ENCODE peak calls at places on chromosomes 5 and 9, in nine cellular contexts. U is mammary epithelial cell, G is lung, I is heart left ventricle, J is foreskin fibroblast, O is kidney epithelial cell, L is AG09309, E is vagina, X is GM12865. Q is an unnamed sample.

GRCh38 chr9:14400658-14400995 is 86.7 kb upstream of the NFIB start:
- DNase-seq in U (peak), G (peak), I (peak), J (peak), O (no peak), L (no peak), E (no peak), X (no peak), Q (no peak)

GRCh38 chr5:139761501-139761900 is 34.1 kb upstream of the PSD2 start:
- DNase-seq in U (no peak), G (no peak), I (no peak), J (no peak), O (no peak), L (no peak), E (no peak), X (no peak), Q (no peak)

GRCh38 chr9:14511452-14511851 is 181.8 kb downstream of the ZDHHC21 start:
- DNase-seq in U (peak), G (no peak), I (no peak), J (peak), O (no peak), L (no peak), E (no peak), X (no peak), Q (no peak)

GRCh38 chr5:61964199-61964598 is 341.8 kb upstream of the KIF2A start:
- DNase-seq in U (peak), G (no peak), I (no peak), J (peak), O (peak), L (no peak), E (no peak), X (no peak), Q (peak)

GRCh38 chr9:82127993-82128710 is 139.6 kb downstream of the SPATA31D1 start:
- DNase-seq in U (no peak), G (no peak), I (no peak), J (no peak), O (no peak), L (no peak), E (no peak), X (peak), Q (no peak)

GRCh38 chr5:123929055-123929474 is 417.1 kb downstream of the CSNK1G3 start:
- DNase-seq in U (no peak), G (no peak), I (no peak), J (no peak), O (no peak), L (no peak), E (no peak), X (peak), Q (no peak)

GRCh38 chr5:158880514-158881001 is 219.2 kb downstream of the EBF1 start:
- DNase-seq in U (no peak), G (no peak), I (no peak), J (no peak), O (no peak), L (no peak), E (no peak), X (peak), Q (no peak)

GRCh38 chr5:96720408-96720807 is 58.2 kb downstream of the CAST start:
- DNase-seq in U (no peak), G (no peak), I (no peak), J (no peak), O (no peak), L (no peak), E (no peak), X (no peak), Q (no peak)

GRCh38 chr5:99973779-99974178 is 561.4 kb upstream of the FAM174A start:
- DNase-seq in U (no peak), G (no peak), I (no peak), J (no peak), O (no peak), L (no peak), E (no peak), X (no peak), Q (no peak)

GRCh38 chr5:138989720-138990119 is 114.6 kb upstream of the LRRTM2 start:
- DNase-seq in U (no peak), G (no peak), I (no peak), J (peak), O (no peak), L (peak), E (no peak), X (no peak), Q (no peak)

GRCh38 chr9:118529624-118530214 is 825.5 kb downstream of the TLR4 start:
- DNase-seq in U (no peak), G (no peak), I (no peak), J (no peak), O (no peak), L (no peak), E (no peak), X (peak), Q (no peak)

GRCh38 chr5:78593465-78593864 is 55.1 kb downstream of the LHFPL2 start:
- DNase-seq in U (no peak), G (no peak), I (no peak), J (no peak), O (no peak), L (no peak), E (no peak), X (no peak), Q (no peak)

GRCh38 chr9:36436909-36437308 is 36.8 kb upstream of the RNF38 start:
- DNase-seq in U (no peak), G (peak), I (peak), J (peak), O (no peak), L (no peak), E (no peak), X (no peak), Q (no peak)

GRCh38 chr5:151115272-151115905 is 34.6 kb upstream of the TNIP1 start:
- DNase-seq in U (peak), G (peak), I (peak), J (peak), O (no peak), L (peak), E (no peak), X (peak), Q (no peak)

GRCh38 chr5:126490167-126490937 is 67.1 kb downstream of the GRAMD2B start:
- DNase-seq in U (no peak), G (no peak), I (no peak), J (peak), O (no peak), L (no peak), E (no peak), X (no peak), Q (no peak)

GRCh38 chr5:5141625-5142527 is 1.7 kb downstream of the ADAMTS16 start:
- DNase-seq in U (peak), G (peak), I (peak), J (peak), O (no peak), L (peak), E (peak), X (peak), Q (no peak)

GRCh38 chr5:154044099-154044498 is 5.3 kb downstream of the MFAP3 start:
- DNase-seq in U (no peak), G (no peak), I (no peak), J (no peak), O (no peak), L (no peak), E (no peak), X (no peak), Q (no peak)

GRCh38 chr9:35882265-35882848 is 12.2 kb upstream of the OR13J1 start:
- DNase-seq in U (peak), G (peak), I (peak), J (peak), O (no peak), L (no peak), E (no peak), X (peak), Q (no peak)

GRCh38 chr5:157204765-157205164 is 24.1 kb downstream of the ITK start:
- DNase-seq in U (no peak), G (no peak), I (no peak), J (no peak), O (no peak), L (no peak), E (no peak), X (no peak), Q (no peak)

GRCh38 chr5:10599828-10600227 is 36.0 kb downstream of the ANKRD33B start:
- DNase-seq in U (peak), G (no peak), I (no peak), J (peak), O (no peak), L (no peak), E (no peak), X (no peak), Q (no peak)

GRCh38 chr5:59569158-59569557 is 324.4 kb downstream of the PDE4D start:
- DNase-seq in U (no peak), G (no peak), I (no peak), J (no peak), O (no peak), L (no peak), E (no peak), X (no peak), Q (no peak)

GRCh38 chr5:59571077-59571476 is 322.4 kb downstream of the PDE4D start:
- DNase-seq in U (no peak), G (no peak), I (no peak), J (no peak), O (no peak), L (no peak), E (no peak), X (no peak), Q (no peak)

GRCh38 chr5:59565551-59565950 is 328.0 kb downstream of the PDE4D start:
- DNase-seq in U (no peak), G (no peak), I (no peak), J (no peak), O (no peak), L (no peak), E (no peak), X (no peak), Q (no peak)

GRCh38 chr5:59564895-59565294 is 328.6 kb downstream of the PDE4D start:
- DNase-seq in U (no peak), G (no peak), I (no peak), J (no peak), O (no peak), L (no peak), E (no peak), X (no peak), Q (no peak)

DNA sequence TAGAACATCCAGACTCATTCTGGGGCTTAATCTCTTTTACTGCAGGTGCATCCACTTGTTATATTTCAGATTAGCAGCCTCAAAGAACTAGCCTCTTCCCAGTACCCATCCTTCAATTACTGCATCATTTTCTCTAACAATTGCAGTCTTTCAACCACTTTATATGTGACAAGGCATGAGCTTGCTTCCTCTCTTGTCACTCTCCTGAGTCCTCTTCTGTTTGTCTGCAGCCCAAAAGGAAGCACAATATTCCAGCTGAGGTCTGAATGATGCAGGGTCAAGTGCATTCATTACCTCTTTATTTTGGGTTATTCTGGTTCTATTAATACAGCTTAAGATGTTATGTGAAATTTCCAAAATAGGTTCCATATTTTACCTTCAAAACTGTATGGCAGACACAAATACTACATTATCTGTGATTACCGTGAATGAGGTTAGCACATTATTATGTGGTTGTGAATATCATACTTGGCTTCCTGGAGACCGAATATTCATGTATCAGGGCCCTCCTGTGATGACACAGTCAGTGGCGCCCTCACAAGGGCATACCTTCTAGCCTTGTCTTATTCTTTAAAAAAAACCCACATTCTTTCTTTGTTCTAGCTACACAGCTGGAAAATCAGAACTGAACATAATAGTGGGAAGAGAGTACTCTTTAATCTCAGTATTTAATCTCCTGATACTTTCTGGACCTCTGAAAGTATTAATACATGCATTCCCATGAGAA is 323.8 kb downstream of the PDE4D start:
- DNase-seq in U (no peak), G (no peak), I (no peak), J (no peak), O (no peak), L (no peak), E (no peak), X (no peak), Q (no peak)
- TF ChIP-seq CTCF in U (no peak), G (no peak), I (no peak), J (no peak), O (peak), L (no peak), E (no peak), X (no peak), Q (no peak)

GRCh38 chr5:97980291-97980690 is 793.2 kb upstream of the RGMB start:
- DNase-seq in U (no peak), G (no peak), I (no peak), J (peak), O (no peak), L (no peak), E (no peak), X (no peak), Q (no peak)
- H3K4me3 ChIP-seq in U (no peak), G (no peak), I (no peak), J (no peak), O (no peak), L (no peak), E (no peak), X (no peak), Q (no peak)

GRCh38 chr9:136806067-136806466 is 1.7 kb upstream of the RABL6 start:
- DNase-seq in U (no peak), G (no peak), I (no peak), J (no peak), O (no peak), L (no peak), E (peak), X (no peak), Q (no peak)

GRCh38 chr9:136804509-136805206 is 3.1 kb upstream of the RABL6 start:
- DNase-seq in U (no peak), G (no peak), I (no peak), J (no peak), O (no peak), L (no peak), E (peak), X (no peak), Q (no peak)

GRCh38 chr9:136805207-136805740 is 2.5 kb upstream of the RABL6 start:
- DNase-seq in U (no peak), G (no peak), I (no peak), J (no peak), O (no peak), L (no peak), E (peak), X (no peak), Q (no peak)

GRCh38 chr9:136802321-136802720 is 5.4 kb upstream of the RABL6 start:
- DNase-seq in U (no peak), G (no peak), I (no peak), J (no peak), O (no peak), L (no peak), E (no peak), X (no peak), Q (no peak)

DNA sequence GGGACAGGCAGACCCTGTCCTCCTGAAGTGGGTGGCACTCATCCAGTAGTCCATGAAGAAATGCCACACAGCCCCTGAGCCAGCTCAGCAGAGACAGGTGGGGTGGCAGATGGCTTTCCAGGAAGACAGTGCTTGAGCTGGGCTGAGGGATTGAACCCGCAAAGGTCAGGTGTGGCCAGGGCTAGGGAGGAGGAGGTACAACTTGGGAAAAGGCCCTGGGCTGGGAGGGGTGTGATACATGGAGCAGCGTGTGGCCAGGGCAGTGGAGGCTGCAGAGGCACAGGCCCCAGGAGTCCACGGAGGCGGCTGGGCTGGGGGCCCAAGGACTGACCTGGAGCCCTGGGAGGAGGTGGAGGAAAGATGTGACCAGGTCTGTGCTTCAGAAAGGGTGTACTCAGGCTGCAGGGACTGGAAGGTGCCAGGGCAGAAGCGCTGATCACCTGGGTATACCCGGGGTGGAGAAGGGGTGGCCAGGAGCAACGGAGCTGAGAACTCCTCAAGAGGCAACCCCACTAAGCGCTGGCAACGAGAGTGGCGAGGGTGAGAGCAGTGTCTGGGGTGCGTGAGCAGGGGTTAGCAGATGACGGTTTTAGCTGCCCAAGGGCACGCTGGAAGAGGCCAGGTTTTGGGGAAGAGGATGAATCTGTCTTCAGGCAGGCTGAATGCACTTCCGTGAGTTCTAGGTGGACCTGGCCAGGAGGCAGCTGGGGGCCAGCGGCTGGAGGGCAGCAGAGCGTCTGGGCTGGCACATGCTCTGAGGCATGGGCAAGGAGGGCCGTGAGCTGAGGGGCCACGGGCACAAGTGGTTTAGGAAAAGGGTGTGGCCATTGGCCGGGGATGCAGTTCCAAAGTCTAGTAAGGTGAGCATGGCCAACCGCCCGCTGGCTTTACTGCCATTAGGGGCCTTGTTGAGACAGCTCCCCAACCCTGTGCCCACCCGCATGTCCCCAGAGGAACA is 3.9 kb upstream of the RABL6 start:
- DNase-seq in U (no peak), G (no peak), I (no peak), J (no peak), O (no peak), L (no peak), E (peak), X (no peak), Q (no peak)
- TF ChIP-seq CTCF in U (no peak), G (no peak), I (no peak), J (no peak), O (no peak), L (no peak), E (no peak), X (no peak), Q (no peak)

GRCh38 chr5:67648201-67648671 is 451.6 kb upstream of the CD180 start:
- DNase-seq in U (no peak), G (peak), I (peak), J (peak), O (no peak), L (peak), E (peak), X (no peak), Q (peak)
- H3K4me3 ChIP-seq in U (no peak), G (no peak), I (no peak), J (no peak), O (no peak), L (no peak), E (no peak), X (no peak), Q (peak)

Q was measured in AG04449.